ENCODE peak calls at places on chromosomes 3 and 15, in nine cellular contexts. T is transverse colon; V is effector memory CD4-positive, alpha-beta T cell; Z is upper lobe of right lung; F is lower lobe of right lung; C is SJSA1; I is GM23248; S is tibial artery; R is right lobe of liver. Y is an unnamed sample.

GRCh38 chr3:183777016-183777618 is 48.3 kb downstream of the MAP6D1 start:
- DNase-seq in T (no peak), V (no peak), Z (no peak), F (no peak), C (no peak), I (peak; percentile 16), S (no peak), R (no peak), Y (no peak)

GRCh38 chr3:49357466-49358216 is 512 bp downstream of the GPX1 start:
- DNase-seq in T (peak; percentile 58), V (peak; percentile 26), Z (peak; percentile 83), F (peak; percentile 78), C (peak; percentile 77), I (peak; percentile 96), S (peak; percentile 83), R (peak; percentile 66), Y (peak; percentile 44)

GRCh38 chr3:194773216-194773615 is 87.5 kb downstream of the FAM43A start:
- DNase-seq in T (peak; percentile 41), V (no peak), Z (no peak), F (no peak), C (no peak), I (peak; percentile 84), S (no peak), R (no peak), Y (no peak)

GRCh38 chr3:52393959-52394670 is 50.8 kb downstream of the SEMA3G start:
- DNase-seq in T (no peak), V (no peak), Z (peak; percentile 40), F (peak; percentile 24), C (no peak), I (no peak), S (no peak), R (peak; percentile 34), Y (no peak)

GRCh38 chr3:196962930-196963259 is 5.7 kb downstream of the PIGZ start:
- DNase-seq in T (no peak), V (no peak), Z (no peak), F (no peak), C (no peak), I (no peak), S (no peak), R (no peak), Y (no peak)

GRCh38 chr3:187651282-187651681 is 18.9 kb downstream of the SST start:
- DNase-seq in T (no peak), V (no peak), Z (no peak), F (no peak), C (no peak), I (no peak), S (no peak), R (no peak), Y (no peak)

GRCh38 chr3:72316501-72317279 is 531.6 kb downstream of the SHQ1 start:
- DNase-seq in T (peak; percentile 41), V (no peak), Z (no peak), F (no peak), C (no peak), I (no peak), S (no peak), R (peak; percentile 84), Y (no peak)

GRCh38 chr15:46304320-46304719 is 669.5 kb downstream of the SQOR start:
- DNase-seq in T (no peak), V (no peak), Z (no peak), F (no peak), C (no peak), I (peak; percentile 10), S (no peak), R (no peak), Y (no peak)

GRCh38 chr3:30518201-30518864 is 88.1 kb upstream of the TGFBR2 start:
- DNase-seq in T (peak; percentile 19), V (no peak), Z (no peak), F (no peak), C (no peak), I (no peak), S (peak; percentile 80), R (no peak), Y (no peak)

DNA sequence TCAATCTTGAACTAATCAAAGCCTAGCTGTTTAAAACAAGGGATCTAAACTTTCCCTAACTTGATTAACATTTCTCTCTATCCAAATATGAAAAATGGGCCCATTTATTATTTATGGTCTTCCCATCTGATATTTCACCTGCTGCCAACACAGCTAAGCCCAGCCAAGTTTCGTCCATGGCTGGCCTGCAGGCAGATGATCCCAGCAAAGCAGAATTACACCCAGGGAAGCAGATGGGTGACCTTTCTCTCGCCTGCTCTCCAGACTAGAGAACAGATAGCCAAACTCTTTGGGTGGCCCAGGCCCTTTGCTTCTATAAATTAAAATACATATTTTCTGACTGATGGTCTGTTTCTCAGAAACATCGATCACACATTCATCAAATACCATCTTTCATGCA is 1038.8 kb downstream of the AGBL1 start:
- DNase-seq in T (no peak), V (no peak), Z (no peak), F (no peak), C (no peak), I (no peak), S (no peak), R (no peak), Y (no peak)
- H3K9me3 ChIP-seq in T (no peaks in the 10 kb centered on the region), V (no peaks in the 10 kb centered on the region), Z (no peaks in the 10 kb centered on the region), F (no peaks in the 10 kb centered on the region), C (peaks cover 2% of the 10 kb centered on the region), I (no peaks in the 10 kb centered on the region), S (no peaks in the 10 kb centered on the region), R (no peaks in the 10 kb centered on the region), Y (no peaks in the 10 kb centered on the region)

DNA sequence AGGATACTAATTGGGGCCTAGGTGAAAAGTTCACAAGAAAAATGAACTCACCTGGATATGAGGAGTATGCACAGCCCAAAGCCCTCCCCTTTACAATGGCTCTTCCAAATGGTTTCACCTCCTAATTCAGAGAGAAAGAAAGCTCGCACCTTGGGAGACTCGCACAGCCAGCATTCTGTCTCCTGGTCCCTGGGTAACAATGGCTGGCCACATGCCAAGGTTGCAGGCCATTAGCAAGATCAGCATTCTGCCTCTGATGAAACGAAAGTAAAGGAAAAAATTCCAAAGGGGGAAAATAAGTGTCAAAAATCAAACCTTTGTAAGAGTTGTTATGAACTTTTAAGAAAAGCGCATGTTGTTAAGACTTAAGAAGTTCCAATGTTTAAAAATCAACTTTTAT is 786.6 kb downstream of the MCTP2 start:
- DNase-seq in T (peak; percentile 16), V (no peak), Z (no peak), F (peak; percentile 60), C (peak; percentile 25), I (no peak), S (no peak), R (peak; percentile 71), Y (no peak)
- H3K9me3 ChIP-seq in T (no peaks in the 10 kb centered on the region), V (no peaks in the 10 kb centered on the region), Z (no peaks in the 10 kb centered on the region), F (no peaks in the 10 kb centered on the region), C (peaks cover 3% of the 10 kb centered on the region), I (no peaks in the 10 kb centered on the region), S (no peaks in the 10 kb centered on the region), R (no peaks in the 10 kb centered on the region), Y (no peaks in the 10 kb centered on the region)

GRCh38 chr15:22239806-22240180 is 159.5 kb downstream of the OR4M2 start:
- DNase-seq in T (no peak), V (no peak), Z (no peak), F (no peak), C (no peak), I (no peak), S (no peak), R (no peak), Y (no peak)
- H3K9me3 ChIP-seq in T (no peaks in the 10 kb centered on the region), V (no peaks in the 10 kb centered on the region), Z (no peaks in the 10 kb centered on the region), F (no peaks in the 10 kb centered on the region), C (no peaks in the 10 kb centered on the region), I (peaks cover 8% of the 10 kb centered on the region), S (no peaks in the 10 kb centered on the region), R (no peaks in the 10 kb centered on the region), Y (no peaks in the 10 kb centered on the region)

GRCh38 chr3:77045686-77046085 is 5.8 kb downstream of the ROBO2 start:
- DNase-seq in T (no peak), V (no peak), Z (no peak), F (no peak), C (no peak), I (no peak), S (no peak), R (no peak), Y (no peak)

GRCh38 chr3:77041156-77041696 is 1.3 kb downstream of the ROBO2 start:
- DNase-seq in T (no peak), V (no peak), Z (no peak), F (no peak), C (no peak), I (no peak), S (no peak), R (no peak), Y (no peak)

GRCh38 chr3:77039606-77040553 is at the start of gene ROBO2:
- DNase-seq in T (peak; percentile 10), V (no peak), Z (peak; percentile 66), F (peak; percentile 41), C (no peak), I (peak; percentile 49), S (no peak), R (peak; percentile 52), Y (no peak)

GRCh38 chr3:77041756-77042155 is 1.9 kb downstream of the ROBO2 start:
- DNase-seq in T (no peak), V (no peak), Z (no peak), F (no peak), C (no peak), I (no peak), S (no peak), R (no peak), Y (no peak)

GRCh38 chr3:77042892-77043291 is 3.0 kb downstream of the ROBO2 start:
- DNase-seq in T (no peak), V (no peak), Z (no peak), F (no peak), C (no peak), I (peak; percentile 6), S (no peak), R (no peak), Y (no peak)
- H3K9me3 ChIP-seq in T (no peaks in the 10 kb centered on the region), V (no peaks in the 10 kb centered on the region), Z (no peaks in the 10 kb centered on the region), F (no peaks in the 10 kb centered on the region), C (no peaks in the 10 kb centered on the region), I (no peaks in the 10 kb centered on the region), S (no peaks in the 10 kb centered on the region), R (no peaks in the 10 kb centered on the region), Y (no peaks in the 10 kb centered on the region)

GRCh38 chr15:26223720-26224119 is 360.6 kb upstream of the ATP10A start:
- DNase-seq in T (no peak), V (no peak), Z (no peak), F (no peak), C (no peak), I (no peak), S (no peak), R (no peak), Y (no peak)
- H3K9me3 ChIP-seq in T (no peaks in the 10 kb centered on the region), V (no peaks in the 10 kb centered on the region), Z (no peaks in the 10 kb centered on the region), F (no peaks in the 10 kb centered on the region), C (no peaks in the 10 kb centered on the region), I (no peaks in the 10 kb centered on the region), S (no peaks in the 10 kb centered on the region), R (no peaks in the 10 kb centered on the region), Y (no peaks in the 10 kb centered on the region)

Y was measured in T-helper 17 cell.